ENCODE peak calls at places on chromosomes 11 and 22, in ten cellular contexts. C, E, R, M, B, U, J, A, K and X are unnamed samples.

GRCh38 chr22:35329114-35329847 is 29.6 kb downstream of the TOM1 start:
- DNase-seq in C (no peak), E (no peak), R (no peak), M (no peak), B (no peak), U (no peak), J (no peak), A (no peak), K (peak), X (no peak)

GRCh38 chr11:129247129-129247528 is 55.0 kb upstream of the ARHGAP32 start:
- DNase-seq in C (no peak), E (no peak), R (no peak), M (no peak), B (no peak), U (no peak), J (no peak), A (no peak), K (peak), X (peak)

GRCh38 chr11:126547161-126547560 is 191.7 kb downstream of the ST3GAL4 start:
- DNase-seq in C (no peak), E (no peak), R (no peak), M (no peak), B (no peak), U (no peak), J (no peak), A (no peak), K (peak), X (no peak)

GRCh38 chr11:64088159-64089026 is 52.7 kb downstream of the FLRT1 start:
- DNase-seq in C (no peak), E (no peak), R (no peak), M (peak), B (no peak), U (no peak), J (peak), A (peak), K (peak), X (no peak)

GRCh38 chr11:134248910-134249480 is 4.2 kb downstream of the THYN1 start:
- DNase-seq in C (no peak), E (no peak), R (no peak), M (no peak), B (no peak), U (no peak), J (no peak), A (no peak), K (no peak), X (no peak)

GRCh38 chr11:86089659-86090058 is 20.8 kb upstream of the PICALM start:
- DNase-seq in C (no peak), E (no peak), R (no peak), M (no peak), B (no peak), U (no peak), J (no peak), A (no peak), K (no peak), X (no peak)

GRCh38 chr11:64608636-64609035 is 17.6 kb downstream of the SLC22A12 start:
- DNase-seq in C (no peak), E (no peak), R (no peak), M (no peak), B (no peak), U (no peak), J (no peak), A (no peak), K (no peak), X (no peak)

GRCh38 chr11:114135737-114136151 is 76.2 kb downstream of the ZBTB16 start:
- DNase-seq in C (peak), E (no peak), R (no peak), M (no peak), B (no peak), U (no peak), J (no peak), A (no peak), K (no peak), X (peak)

GRCh38 chr11:62921201-62921572 is at the start of gene CHRM1:
- DNase-seq in C (no peak), E (peak), R (no peak), M (peak), B (no peak), U (no peak), J (no peak), A (no peak), K (no peak), X (no peak)

GRCh38 chr11:106276859-106277436 is 199.5 kb downstream of the AASDHPPT start:
- DNase-seq in C (no peak), E (no peak), R (no peak), M (no peak), B (no peak), U (peak), J (peak), A (no peak), K (peak), X (no peak)

GRCh38 chr11:30192620-30193019 is 38.2 kb upstream of the FSHB start:
- DNase-seq in C (no peak), E (no peak), R (no peak), M (no peak), B (no peak), U (no peak), J (no peak), A (no peak), K (no peak), X (no peak)

GRCh38 chr11:3014314-3014938 is 22.3 kb upstream of the NAP1L4 start:
- DNase-seq in C (no peak), E (no peak), R (peak), M (no peak), B (no peak), U (no peak), J (no peak), A (no peak), K (no peak), X (no peak)

GRCh38 chr11:33531743-33532181 is 168.9 kb downstream of the C11orf91 start:
- DNase-seq in C (no peak), E (no peak), R (no peak), M (no peak), B (no peak), U (no peak), J (no peak), A (no peak), K (peak), X (no peak)

GRCh38 chr11:47711225-47711624 is 3.9 kb downstream of the AGBL2 start:
- DNase-seq in C (no peak), E (no peak), R (no peak), M (no peak), B (no peak), U (no peak), J (no peak), A (no peak), K (no peak), X (no peak)

GRCh38 chr11:128022761-128023160 is 564.6 kb downstream of the ETS1 start:
- DNase-seq in C (no peak), E (no peak), R (no peak), M (no peak), B (no peak), U (no peak), J (no peak), A (no peak), K (no peak), X (no peak)

GRCh38 chr11:503179-503981 is 3.7 kb downstream of the RNH1 start:
- DNase-seq in C (peak), E (peak), R (no peak), M (no peak), B (no peak), U (no peak), J (no peak), A (no peak), K (no peak), X (peak)

GRCh38 chr11:107151158-107151557 is 132.9 kb upstream of the GUCY1A2 start:
- DNase-seq in C (no peak), E (no peak), R (no peak), M (no peak), B (no peak), U (no peak), J (no peak), A (no peak), K (no peak), X (no peak)

GRCh38 chr22:27075028-27075678 is 417.8 kb downstream of the MIAT start:
- DNase-seq in C (no peak), E (no peak), R (no peak), M (no peak), B (no peak), U (no peak), J (peak), A (no peak), K (no peak), X (no peak)

GRCh38 chr22:49183826-49184216 is 643.9 kb downstream of the BRD1 start:
- DNase-seq in C (no peak), E (no peak), R (no peak), M (no peak), B (no peak), U (no peak), J (no peak), A (no peak), K (no peak), X (no peak)

GRCh38 chr11:41289408-41289807 is 170.0 kb downstream of the LRRC4C start:
- DNase-seq in C (no peak), E (no peak), R (no peak), M (no peak), B (no peak), U (no peak), J (no peak), A (no peak), K (no peak), X (no peak)

GRCh38 chr22:32583074-32583677 is 108.6 kb downstream of the FBXO7 start:
- DNase-seq in C (no peak), E (no peak), R (no peak), M (no peak), B (no peak), U (no peak), J (no peak), A (no peak), K (no peak), X (no peak)

GRCh38 chr11:113778111-113778910 is 1.3 kb upstream of the CLDN25 start:
- DNase-seq in C (no peak), E (peak), R (no peak), M (no peak), B (peak), U (no peak), J (peak), A (no peak), K (peak), X (no peak)